ENCODE peak calls at places on chromosomes 11 and 22, in eight cellular contexts. One of them, this sample, is unnamed.

GRCh38 chr11:7576671-7577225 is 62.9 kb downstream of the PPFIBP2 start:
- DNase-seq in astrocyte of the spinal cord: no peak
- DNase-seq in heart right ventricle: peak; percentile 50
- DNase-seq in cardiac muscle cell: peak; percentile 63
- DNase-seq in fibroblast of the aortic adventitia: peak; percentile 78
- DNase-seq in RWPE2: no peak
- DNase-seq in A549: no peak
- DNase-seq in A673: peak; percentile 19
- DNase-seq in this sample: peak; percentile 56

GRCh38 chr22:37248251-37248650 is 4.2 kb upstream of the RAC2 start:
- DNase-seq in astrocyte of the spinal cord: no peak
- DNase-seq in heart right ventricle: no peak
- DNase-seq in cardiac muscle cell: no peak
- DNase-seq in fibroblast of the aortic adventitia: no peak
- DNase-seq in RWPE2: no peak
- DNase-seq in A549: no peak
- DNase-seq in A673: no peak
- DNase-seq in this sample: no peak

GRCh38 chr11:110113507-110113906 is 20.3 kb downstream of the ZC3H12C start:
- DNase-seq in astrocyte of the spinal cord: no peak
- DNase-seq in heart right ventricle: no peak
- DNase-seq in cardiac muscle cell: no peak
- DNase-seq in fibroblast of the aortic adventitia: no peak
- DNase-seq in RWPE2: no peak
- DNase-seq in A549: no peak
- DNase-seq in A673: no peak
- DNase-seq in this sample: no peak

GRCh38 chr22:46472722-46473016 is 64.8 kb downstream of the CELSR1 start:
- DNase-seq in astrocyte of the spinal cord: no peak
- DNase-seq in heart right ventricle: no peak
- DNase-seq in cardiac muscle cell: no peak
- DNase-seq in fibroblast of the aortic adventitia: no peak
- DNase-seq in RWPE2: no peak
- DNase-seq in A549: no peak
- DNase-seq in A673: no peak
- DNase-seq in this sample: no peak

GRCh38 chr11:73173755-73174494 is 31.8 kb upstream of the FCHSD2 start:
- DNase-seq in astrocyte of the spinal cord: no peak
- DNase-seq in heart right ventricle: peak; percentile 82
- DNase-seq in cardiac muscle cell: peak; percentile 34
- DNase-seq in fibroblast of the aortic adventitia: no peak
- DNase-seq in RWPE2: no peak
- DNase-seq in A549: no peak
- DNase-seq in A673: no peak
- DNase-seq in this sample: no peak

GRCh38 chr22:27988704-27989103 is 69.6 kb upstream of the PITPNB start:
- DNase-seq in astrocyte of the spinal cord: no peak
- DNase-seq in heart right ventricle: no peak
- DNase-seq in cardiac muscle cell: no peak
- DNase-seq in fibroblast of the aortic adventitia: no peak
- DNase-seq in RWPE2: no peak
- DNase-seq in A549: no peak
- DNase-seq in A673: no peak
- DNase-seq in this sample: no peak

GRCh38 chr11:60785806-60786361 is 751 bp downstream of the MS4A10 start:
- DNase-seq in astrocyte of the spinal cord: peak; percentile 47
- DNase-seq in heart right ventricle: no peak
- DNase-seq in cardiac muscle cell: peak; percentile 54
- DNase-seq in fibroblast of the aortic adventitia: peak; percentile 13
- DNase-seq in RWPE2: no peak
- DNase-seq in A549: no peak
- DNase-seq in A673: no peak
- DNase-seq in this sample: peak; percentile 66

GRCh38 chr11:85595285-85595884 is 31.8 kb downstream of the DLG2 start:
- DNase-seq in astrocyte of the spinal cord: peak; percentile 51
- DNase-seq in heart right ventricle: no peak
- DNase-seq in cardiac muscle cell: peak; percentile 71
- DNase-seq in fibroblast of the aortic adventitia: peak; percentile 75
- DNase-seq in RWPE2: no peak
- DNase-seq in A549: peak; percentile 41
- DNase-seq in A673: peak; percentile 72
- DNase-seq in this sample: peak; percentile 68

GRCh38 chr11:18239655-18240054 is 3.1 kb upstream of the SAA4 start:
- DNase-seq in astrocyte of the spinal cord: no peak
- DNase-seq in heart right ventricle: no peak
- DNase-seq in cardiac muscle cell: no peak
- DNase-seq in fibroblast of the aortic adventitia: no peak
- DNase-seq in RWPE2: no peak
- DNase-seq in A549: no peak
- DNase-seq in A673: no peak
- DNase-seq in this sample: no peak

GRCh38 chr11:4713241-4713640 is 8.7 kb downstream of the MMP26 start:
- DNase-seq in astrocyte of the spinal cord: no peak
- DNase-seq in heart right ventricle: no peak
- DNase-seq in cardiac muscle cell: no peak
- DNase-seq in fibroblast of the aortic adventitia: no peak
- DNase-seq in RWPE2: no peak
- DNase-seq in A549: no peak
- DNase-seq in A673: no peak
- DNase-seq in this sample: no peak

GRCh38 chr11:19781351-19781750 is 68.7 kb downstream of the NAV2 start:
- DNase-seq in astrocyte of the spinal cord: no peak
- DNase-seq in heart right ventricle: no peak
- DNase-seq in cardiac muscle cell: no peak
- DNase-seq in fibroblast of the aortic adventitia: no peak
- DNase-seq in RWPE2: no peak
- DNase-seq in A549: no peak
- DNase-seq in A673: no peak
- DNase-seq in this sample: no peak

GRCh38 chr22:35746946-35747703 is 29.5 kb downstream of the APOL5 start:
- DNase-seq in astrocyte of the spinal cord: no peak
- DNase-seq in heart right ventricle: no peak
- DNase-seq in cardiac muscle cell: no peak
- DNase-seq in fibroblast of the aortic adventitia: peak; percentile 59
- DNase-seq in RWPE2: no peak
- DNase-seq in A549: no peak
- DNase-seq in A673: no peak
- DNase-seq in this sample: no peak

GRCh38 chr11:93591247-93591898 is 48.2 kb upstream of the SMCO4 start:
- DNase-seq in astrocyte of the spinal cord: peak; percentile 72
- DNase-seq in heart right ventricle: no peak
- DNase-seq in cardiac muscle cell: peak; percentile 76
- DNase-seq in fibroblast of the aortic adventitia: no peak
- DNase-seq in RWPE2: no peak
- DNase-seq in A549: no peak
- DNase-seq in A673: no peak
- DNase-seq in this sample: peak; percentile 66

GRCh38 chr11:60717956-60718355 is 6.6 kb upstream of the MS4A18 start:
- DNase-seq in astrocyte of the spinal cord: no peak
- DNase-seq in heart right ventricle: no peak
- DNase-seq in cardiac muscle cell: no peak
- DNase-seq in fibroblast of the aortic adventitia: no peak
- DNase-seq in RWPE2: no peak
- DNase-seq in A549: no peak
- DNase-seq in A673: no peak
- DNase-seq in this sample: no peak

GRCh38 chr11:27475622-27476021 is 3.0 kb upstream of the LGR4 start:
- DNase-seq in astrocyte of the spinal cord: no peak
- DNase-seq in heart right ventricle: no peak
- DNase-seq in cardiac muscle cell: no peak
- DNase-seq in fibroblast of the aortic adventitia: no peak
- DNase-seq in RWPE2: no peak
- DNase-seq in A549: no peak
- DNase-seq in A673: no peak
- DNase-seq in this sample: no peak

GRCh38 chr11:58927393-58928081 is 11.8 kb upstream of the GLYATL1 start:
- DNase-seq in astrocyte of the spinal cord: peak; percentile 78
- DNase-seq in heart right ventricle: peak; percentile 6
- DNase-seq in cardiac muscle cell: peak; percentile 43
- DNase-seq in fibroblast of the aortic adventitia: peak; percentile 61
- DNase-seq in RWPE2: no peak
- DNase-seq in A549: no peak
- DNase-seq in A673: peak; percentile 77
- DNase-seq in this sample: no peak

GRCh38 chr22:37126882-37127281 is 17.4 kb upstream of the TMPRSS6 start:
- DNase-seq in astrocyte of the spinal cord: no peak
- DNase-seq in heart right ventricle: no peak
- DNase-seq in cardiac muscle cell: no peak
- DNase-seq in fibroblast of the aortic adventitia: no peak
- DNase-seq in RWPE2: no peak
- DNase-seq in A549: peak; percentile 19
- DNase-seq in A673: no peak
- DNase-seq in this sample: no peak

GRCh38 chr11:78698612-78699011 is 123.9 kb upstream of the NARS2 start:
- DNase-seq in astrocyte of the spinal cord: peak; percentile 93
- DNase-seq in heart right ventricle: peak; percentile 46
- DNase-seq in cardiac muscle cell: peak; percentile 43
- DNase-seq in fibroblast of the aortic adventitia: peak; percentile 93
- DNase-seq in RWPE2: peak; percentile 71
- DNase-seq in A549: no peak
- DNase-seq in A673: no peak
- DNase-seq in this sample: peak; percentile 75

GRCh38 chr22:18042685-18043084 is 18.3 kb upstream of the MICAL3 start:
- DNase-seq in astrocyte of the spinal cord: no peak
- DNase-seq in heart right ventricle: no peak
- DNase-seq in cardiac muscle cell: no peak
- DNase-seq in fibroblast of the aortic adventitia: no peak
- DNase-seq in RWPE2: no peak
- DNase-seq in A549: no peak
- DNase-seq in A673: no peak
- DNase-seq in this sample: no peak

GRCh38 chr11:120188371-120188770 is 22.5 kb upstream of the OAF start:
- DNase-seq in astrocyte of the spinal cord: no peak
- DNase-seq in heart right ventricle: no peak
- DNase-seq in cardiac muscle cell: no peak
- DNase-seq in fibroblast of the aortic adventitia: no peak
- DNase-seq in RWPE2: peak; percentile 5
- DNase-seq in A549: no peak
- DNase-seq in A673: no peak
- DNase-seq in this sample: no peak

GRCh38 chr22:39236321-39237275 is 8.2 kb downstream of the PDGFB start:
- DNase-seq in astrocyte of the spinal cord: no peak
- DNase-seq in heart right ventricle: peak; percentile 69
- DNase-seq in cardiac muscle cell: peak; percentile 45
- DNase-seq in fibroblast of the aortic adventitia: no peak
- DNase-seq in RWPE2: no peak
- DNase-seq in A549: no peak
- DNase-seq in A673: no peak
- DNase-seq in this sample: no peak
- TF ChIP-seq CTCF in astrocyte of the spinal cord: no peak
- TF ChIP-seq CTCF in heart right ventricle: no peak
- TF ChIP-seq CTCF in cardiac muscle cell: no peak
- TF ChIP-seq CTCF in fibroblast of the aortic adventitia: no peak
- TF ChIP-seq CTCF in RWPE2: no peak
- TF ChIP-seq CTCF in A549: no peak
- TF ChIP-seq CTCF in A673: no peak
- TF ChIP-seq CTCF in this sample: no peak

GRCh38 chr22:47484960-47485571 is 722.6 kb downstream of the TBC1D22A start:
- DNase-seq in astrocyte of the spinal cord: no peak
- DNase-seq in heart right ventricle: no peak
- DNase-seq in cardiac muscle cell: no peak
- DNase-seq in fibroblast of the aortic adventitia: no peak
- DNase-seq in RWPE2: no peak
- DNase-seq in A549: no peak
- DNase-seq in A673: no peak
- DNase-seq in this sample: no peak

GRCh38 chr22:47486569-47487312 is 724.3 kb downstream of the TBC1D22A start:
- DNase-seq in astrocyte of the spinal cord: no peak
- DNase-seq in heart right ventricle: no peak
- DNase-seq in cardiac muscle cell: no peak
- DNase-seq in fibroblast of the aortic adventitia: no peak
- DNase-seq in RWPE2: no peak
- DNase-seq in A549: no peak
- DNase-seq in A673: no peak
- DNase-seq in this sample: no peak
- H3K4me3 ChIP-seq in astrocyte of the spinal cord: no peak overlapping the region
- H3K4me3 ChIP-seq in heart right ventricle: no peak overlapping the region
- H3K4me3 ChIP-seq in cardiac muscle cell: no peak overlapping the region
- H3K4me3 ChIP-seq in fibroblast of the aortic adventitia: no peak overlapping the region
- H3K4me3 ChIP-seq in RWPE2: no peak overlapping the region
- H3K4me3 ChIP-seq in A549: no peak overlapping the region
- H3K4me3 ChIP-seq in A673: no peak overlapping the region
- H3K4me3 ChIP-seq in this sample: no peak overlapping the region

GRCh38 chr11:22920939-22921565 is 60.8 kb upstream of the CCDC179 start:
- DNase-seq in astrocyte of the spinal cord: peak; percentile 57
- DNase-seq in heart right ventricle: no peak
- DNase-seq in cardiac muscle cell: peak; percentile 70
- DNase-seq in fibroblast of the aortic adventitia: peak; percentile 48
- DNase-seq in RWPE2: no peak
- DNase-seq in A549: peak; percentile 7
- DNase-seq in A673: peak; percentile 64
- DNase-seq in this sample: peak; percentile 43
- TF ChIP-seq CTCF in astrocyte of the spinal cord: peak; percentile 87
- TF ChIP-seq CTCF in heart right ventricle: peak; percentile 61
- TF ChIP-seq CTCF in cardiac muscle cell: peak; percentile 88
- TF ChIP-seq CTCF in fibroblast of the aortic adventitia: peak; percentile 85
- TF ChIP-seq CTCF in RWPE2: peak; percentile 89
- TF ChIP-seq CTCF in A549: peak; percentile 44
- TF ChIP-seq CTCF in A673: peak; percentile 66
- TF ChIP-seq CTCF in this sample: peak; percentile 81

GRCh38 chr11:121418625-121419114 is 33.4 kb upstream of the SORL1 start:
- DNase-seq in astrocyte of the spinal cord: no peak
- DNase-seq in heart right ventricle: no peak
- DNase-seq in cardiac muscle cell: peak; percentile 21
- DNase-seq in fibroblast of the aortic adventitia: no peak
- DNase-seq in RWPE2: no peak
- DNase-seq in A549: no peak
- DNase-seq in A673: peak; percentile 52
- DNase-seq in this sample: no peak

GRCh38 chr11:121414141-121414918 is 37.8 kb upstream of the SORL1 start:
- DNase-seq in astrocyte of the spinal cord: no peak
- DNase-seq in heart right ventricle: no peak
- DNase-seq in cardiac muscle cell: no peak
- DNase-seq in fibroblast of the aortic adventitia: no peak
- DNase-seq in RWPE2: no peak
- DNase-seq in A549: no peak
- DNase-seq in A673: no peak
- DNase-seq in this sample: no peak

GRCh38 chr11:121416909-121417567 is 35.1 kb upstream of the SORL1 start:
- DNase-seq in astrocyte of the spinal cord: peak; percentile 97
- DNase-seq in heart right ventricle: peak; percentile 69
- DNase-seq in cardiac muscle cell: peak; percentile 98
- DNase-seq in fibroblast of the aortic adventitia: peak; percentile 94
- DNase-seq in RWPE2: peak; percentile 73
- DNase-seq in A549: no peak
- DNase-seq in A673: peak; percentile 74
- DNase-seq in this sample: peak; percentile 97

GRCh38 chr11:121417607-121418006 is 34.5 kb upstream of the SORL1 start:
- DNase-seq in astrocyte of the spinal cord: no peak
- DNase-seq in heart right ventricle: no peak
- DNase-seq in cardiac muscle cell: no peak
- DNase-seq in fibroblast of the aortic adventitia: no peak
- DNase-seq in RWPE2: no peak
- DNase-seq in A549: no peak
- DNase-seq in A673: no peak
- DNase-seq in this sample: no peak

DNA sequence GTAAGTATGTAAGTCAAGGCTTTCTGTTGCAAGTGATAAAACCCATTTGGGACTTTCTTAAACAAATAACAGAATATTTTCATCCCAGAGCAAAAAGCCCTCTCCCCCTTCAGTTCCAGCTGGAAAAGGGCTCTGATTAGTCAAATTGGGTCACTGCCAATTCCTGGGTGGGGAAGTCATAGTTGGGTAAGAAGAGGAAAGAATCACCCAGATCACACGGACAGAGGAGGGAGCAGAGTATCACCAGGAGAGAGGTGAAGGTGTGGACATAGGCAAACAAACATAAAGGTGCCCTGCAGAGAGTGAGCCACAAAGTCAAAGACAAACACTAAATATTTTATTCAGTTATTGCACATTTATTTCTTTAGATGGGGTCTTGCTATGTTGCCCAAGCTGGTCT is 36.3 kb upstream of the SORL1 start:
- DNase-seq in astrocyte of the spinal cord: no peak
- DNase-seq in heart right ventricle: no peak
- DNase-seq in cardiac muscle cell: peak; percentile 34
- DNase-seq in fibroblast of the aortic adventitia: peak; percentile 11
- DNase-seq in RWPE2: no peak
- DNase-seq in A549: no peak
- DNase-seq in A673: peak; percentile 16
- DNase-seq in this sample: peak; percentile 48
- H3K4me3 ChIP-seq in astrocyte of the spinal cord: no peak overlapping the region
- H3K4me3 ChIP-seq in heart right ventricle: no peak overlapping the region
- H3K4me3 ChIP-seq in cardiac muscle cell: no peak overlapping the region
- H3K4me3 ChIP-seq in fibroblast of the aortic adventitia: no peak overlapping the region
- H3K4me3 ChIP-seq in RWPE2: no peak overlapping the region
- H3K4me3 ChIP-seq in A549: no peak overlapping the region
- H3K4me3 ChIP-seq in A673: no peak overlapping the region
- H3K4me3 ChIP-seq in this sample: no peak overlapping the region

This sample was measured in fibroblast of mammary gland.